ENCODE peak calls at places on chromosome 14, in seven cellular contexts. One of them, this sample, is unnamed.

GRCh38 chr14:82806016-82806415 is 1272.4 kb upstream of the SEL1L start:
- ATAC-seq in PC-3: no peak
- ATAC-seq in HCT116: no peak
- ATAC-seq in heart right ventricle: no peak
- ATAC-seq in right cardiac atrium: no peak
- ATAC-seq in CD8-positive, alpha-beta T cell: no peak
- ATAC-seq in DND-41: no peak
- ATAC-seq in this sample: no peak

GRCh38 chr14:28077005-28077404 is 689.6 kb upstream of the FOXG1 start:
- ATAC-seq in PC-3: no peak
- ATAC-seq in HCT116: no peak
- ATAC-seq in heart right ventricle: no peak
- ATAC-seq in right cardiac atrium: no peak
- ATAC-seq in CD8-positive, alpha-beta T cell: no peak
- ATAC-seq in DND-41: no peak
- ATAC-seq in this sample: no peak

GRCh38 chr14:61668267-61668666 is 27.0 kb upstream of the HIF1A start:
- ATAC-seq in PC-3: peak; percentile 100
- ATAC-seq in HCT116: peak; percentile 80
- ATAC-seq in heart right ventricle: peak; percentile 39
- ATAC-seq in right cardiac atrium: peak; percentile 76
- ATAC-seq in CD8-positive, alpha-beta T cell: no peak
- ATAC-seq in DND-41: no peak
- ATAC-seq in this sample: no peak

GRCh38 chr14:88470542-88471440 is 84.0 kb downstream of the PTPN21 start:
- ATAC-seq in PC-3: no peak
- ATAC-seq in HCT116: no peak
- ATAC-seq in heart right ventricle: peak; percentile 54
- ATAC-seq in right cardiac atrium: peak; percentile 70
- ATAC-seq in CD8-positive, alpha-beta T cell: no peak
- ATAC-seq in DND-41: no peak
- ATAC-seq in this sample: no peak

GRCh38 chr14:92328664-92329255 is 5.8 kb downstream of the SLC24A4 start:
- ATAC-seq in PC-3: no peak
- ATAC-seq in HCT116: peak; percentile 57
- ATAC-seq in heart right ventricle: no peak
- ATAC-seq in right cardiac atrium: no peak
- ATAC-seq in CD8-positive, alpha-beta T cell: no peak
- ATAC-seq in DND-41: no peak
- ATAC-seq in this sample: no peak

GRCh38 chr14:25042362-25043299 is 7.3 kb downstream of the STXBP6 start:
- ATAC-seq in PC-3: no peak
- ATAC-seq in HCT116: no peak
- ATAC-seq in heart right ventricle: peak; percentile 52
- ATAC-seq in right cardiac atrium: peak; percentile 40
- ATAC-seq in CD8-positive, alpha-beta T cell: no peak
- ATAC-seq in DND-41: no peak
- ATAC-seq in this sample: no peak

GRCh38 chr14:99384446-99385417 is 95.9 kb downstream of the SETD3 start:
- ATAC-seq in PC-3: no peak
- ATAC-seq in HCT116: no peak
- ATAC-seq in heart right ventricle: no peak
- ATAC-seq in right cardiac atrium: no peak
- ATAC-seq in CD8-positive, alpha-beta T cell: no peak
- ATAC-seq in DND-41: no peak
- ATAC-seq in this sample: no peak

GRCh38 chr14:93044601-93045000 is 71.1 kb downstream of the ITPK1 start:
- ATAC-seq in PC-3: no peak
- ATAC-seq in HCT116: no peak
- ATAC-seq in heart right ventricle: no peak
- ATAC-seq in right cardiac atrium: no peak
- ATAC-seq in CD8-positive, alpha-beta T cell: no peak
- ATAC-seq in DND-41: no peak
- ATAC-seq in this sample: no peak

GRCh38 chr14:73662439-73663056 is 17.8 kb downstream of the DNAL1 start:
- ATAC-seq in PC-3: peak; percentile 99
- ATAC-seq in HCT116: peak; percentile 100
- ATAC-seq in heart right ventricle: no peak
- ATAC-seq in right cardiac atrium: peak; percentile 43
- ATAC-seq in CD8-positive, alpha-beta T cell: no peak
- ATAC-seq in DND-41: no peak
- ATAC-seq in this sample: peak; percentile 91

GRCh38 chr14:105945891-105946290 is 419.5 kb downstream of the TMEM121 start:
- ATAC-seq in PC-3: peak; percentile 37
- ATAC-seq in HCT116: peak; percentile 67
- ATAC-seq in heart right ventricle: peak; percentile 46
- ATAC-seq in right cardiac atrium: no peak
- ATAC-seq in CD8-positive, alpha-beta T cell: no peak
- ATAC-seq in DND-41: peak; percentile 77
- ATAC-seq in this sample: no peak
- H3K4me3 ChIP-seq in PC-3: no peak overlapping the region
- H3K4me3 ChIP-seq in HCT116: no peak overlapping the region
- H3K4me3 ChIP-seq in heart right ventricle: no peak overlapping the region
- H3K4me3 ChIP-seq in right cardiac atrium: no peak overlapping the region
- H3K4me3 ChIP-seq in CD8-positive, alpha-beta T cell: no peak overlapping the region
- H3K4me3 ChIP-seq in DND-41: no peak overlapping the region
- H3K4me3 ChIP-seq in this sample: no peak overlapping the region

DNA sequence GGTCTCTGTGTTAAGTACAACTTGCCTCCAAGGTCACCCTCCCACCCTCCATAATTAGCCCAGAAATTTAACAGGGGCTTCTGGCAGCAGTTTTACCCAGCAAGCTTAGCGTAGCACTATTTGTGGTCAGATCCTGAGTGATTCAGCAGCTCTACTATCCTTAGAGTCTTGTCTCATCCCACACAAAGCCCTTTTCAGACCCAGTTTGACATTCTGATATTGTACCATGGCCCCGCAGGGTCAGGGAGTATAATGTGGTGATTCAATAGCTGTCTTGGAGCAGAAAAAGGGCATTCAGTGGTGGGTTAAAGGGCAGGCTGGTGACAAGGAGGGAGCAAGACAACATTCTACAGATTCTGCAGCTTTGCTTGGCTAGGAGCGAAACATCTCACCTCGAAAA is 153.8 kb upstream of the DDHD1 start:
- ATAC-seq in PC-3: peak; percentile 84
- ATAC-seq in HCT116: no peak
- ATAC-seq in heart right ventricle: peak; percentile 44
- ATAC-seq in right cardiac atrium: peak; percentile 61
- ATAC-seq in CD8-positive, alpha-beta T cell: no peak
- ATAC-seq in DND-41: no peak
- ATAC-seq in this sample: no peak
- H3K4me3 ChIP-seq in PC-3: peak overlapping the region; percentile 86
- H3K4me3 ChIP-seq in HCT116: no peak overlapping the region
- H3K4me3 ChIP-seq in heart right ventricle: no peak overlapping the region
- H3K4me3 ChIP-seq in right cardiac atrium: peak overlapping the region; percentile 76
- H3K4me3 ChIP-seq in CD8-positive, alpha-beta T cell: no peak overlapping the region
- H3K4me3 ChIP-seq in DND-41: no peak overlapping the region
- H3K4me3 ChIP-seq in this sample: peak overlapping the region; percentile 47

GRCh38 chr14:70354204-70354603 is 5.3 kb downstream of the COX16 start:
- ATAC-seq in PC-3: no peak
- ATAC-seq in HCT116: no peak
- ATAC-seq in heart right ventricle: no peak
- ATAC-seq in right cardiac atrium: no peak
- ATAC-seq in CD8-positive, alpha-beta T cell: no peak
- ATAC-seq in DND-41: no peak
- ATAC-seq in this sample: no peak

GRCh38 chr14:70357985-70358384 is 1.5 kb downstream of the COX16 start:
- ATAC-seq in PC-3: no peak
- ATAC-seq in HCT116: no peak
- ATAC-seq in heart right ventricle: no peak
- ATAC-seq in right cardiac atrium: no peak
- ATAC-seq in CD8-positive, alpha-beta T cell: no peak
- ATAC-seq in DND-41: no peak
- ATAC-seq in this sample: no peak

GRCh38 chr14:70358631-70359030 is 852 bp downstream of the COX16 start:
- ATAC-seq in PC-3: peak; percentile 29
- ATAC-seq in HCT116: no peak
- ATAC-seq in heart right ventricle: no peak
- ATAC-seq in right cardiac atrium: no peak
- ATAC-seq in CD8-positive, alpha-beta T cell: no peak
- ATAC-seq in DND-41: no peak
- ATAC-seq in this sample: no peak

GRCh38 chr14:70359076-70359424 is 433 bp downstream of the COX16 start:
- ATAC-seq in PC-3: peak; percentile 41
- ATAC-seq in HCT116: no peak
- ATAC-seq in heart right ventricle: no peak
- ATAC-seq in right cardiac atrium: no peak
- ATAC-seq in CD8-positive, alpha-beta T cell: peak; percentile 11
- ATAC-seq in DND-41: no peak
- ATAC-seq in this sample: no peak

DNA sequence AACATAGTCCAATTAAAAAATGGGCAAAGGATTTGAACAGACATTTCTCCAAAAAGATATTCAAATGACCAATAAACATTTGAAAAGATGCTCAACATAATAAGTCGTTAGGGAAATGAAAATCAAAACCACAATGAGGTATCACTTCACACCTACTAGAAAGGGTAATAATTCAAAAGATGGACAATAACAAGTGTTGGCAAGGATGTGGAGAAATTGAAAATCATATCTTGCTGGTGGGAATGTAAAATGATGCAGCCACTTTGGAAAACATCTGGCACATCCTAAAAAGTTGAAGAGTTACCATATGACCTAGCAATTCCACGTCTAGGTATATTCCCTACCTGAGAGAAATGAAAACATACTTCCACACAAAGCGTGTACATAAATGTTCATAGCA is 1.9 kb downstream of the COX16 start:
- ATAC-seq in PC-3: no peak
- ATAC-seq in HCT116: no peak
- ATAC-seq in heart right ventricle: no peak
- ATAC-seq in right cardiac atrium: no peak
- ATAC-seq in CD8-positive, alpha-beta T cell: no peak
- ATAC-seq in DND-41: no peak
- ATAC-seq in this sample: no peak
- H3K4me3 ChIP-seq in PC-3: peak overlapping the region; percentile 88
- H3K4me3 ChIP-seq in HCT116: no peak overlapping the region
- H3K4me3 ChIP-seq in heart right ventricle: no peak overlapping the region
- H3K4me3 ChIP-seq in right cardiac atrium: no peak overlapping the region
- H3K4me3 ChIP-seq in CD8-positive, alpha-beta T cell: no peak overlapping the region
- H3K4me3 ChIP-seq in DND-41: no peak overlapping the region
- H3K4me3 ChIP-seq in this sample: no peak overlapping the region

DNA sequence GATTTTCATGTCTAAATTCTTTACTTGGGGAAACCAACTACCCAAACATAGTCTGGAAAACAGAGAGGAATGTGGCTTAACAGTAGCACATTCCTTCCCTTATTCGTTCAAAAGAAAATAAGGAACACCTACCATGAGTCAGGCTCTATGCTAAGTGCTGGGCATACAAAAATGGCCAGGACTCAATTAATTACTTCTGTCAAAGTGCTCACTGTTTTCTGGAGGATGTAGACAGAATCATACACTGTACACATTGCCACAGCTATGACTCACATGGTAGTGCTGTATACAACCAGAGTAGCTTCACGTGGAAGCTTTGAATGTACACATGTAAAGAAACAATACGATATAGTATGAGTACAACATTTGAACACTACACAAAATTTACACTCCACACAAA is 50.1 kb downstream of the SLC25A21 start:
- ATAC-seq in PC-3: peak; percentile 93
- ATAC-seq in HCT116: peak; percentile 75
- ATAC-seq in heart right ventricle: no peak
- ATAC-seq in right cardiac atrium: no peak
- ATAC-seq in CD8-positive, alpha-beta T cell: no peak
- ATAC-seq in DND-41: no peak
- ATAC-seq in this sample: no peak
- H3K4me3 ChIP-seq in PC-3: no peak overlapping the region
- H3K4me3 ChIP-seq in HCT116: no peak overlapping the region
- H3K4me3 ChIP-seq in heart right ventricle: no peak overlapping the region
- H3K4me3 ChIP-seq in right cardiac atrium: no peak overlapping the region
- H3K4me3 ChIP-seq in CD8-positive, alpha-beta T cell: no peak overlapping the region
- H3K4me3 ChIP-seq in DND-41: no peak overlapping the region
- H3K4me3 ChIP-seq in this sample: no peak overlapping the region

DNA sequence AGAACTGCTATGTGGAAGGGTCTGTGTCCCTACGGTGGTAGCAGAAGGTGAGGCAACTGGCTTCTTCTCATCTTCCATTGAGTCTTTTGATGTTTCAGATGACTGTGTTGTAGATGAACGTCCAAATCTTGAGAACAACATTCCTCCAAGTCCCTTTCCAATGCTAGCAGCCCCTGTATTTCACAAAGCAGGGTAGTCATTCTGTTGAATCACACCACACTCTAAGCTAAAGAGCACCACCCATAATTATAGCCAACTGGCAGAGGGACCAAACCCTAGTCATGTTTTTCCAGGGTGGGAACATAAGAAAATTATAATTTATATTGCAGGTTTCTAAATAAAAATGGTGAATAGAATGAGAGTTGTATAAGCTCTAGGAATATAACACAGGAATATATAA is 98.7 kb downstream of the DDHD1 start:
- ATAC-seq in PC-3: peak; percentile 18
- ATAC-seq in HCT116: no peak
- ATAC-seq in heart right ventricle: peak; percentile 62
- ATAC-seq in right cardiac atrium: peak; percentile 81
- ATAC-seq in CD8-positive, alpha-beta T cell: no peak
- ATAC-seq in DND-41: no peak
- ATAC-seq in this sample: peak; percentile 84
- H3K4me3 ChIP-seq in PC-3: no peak overlapping the region
- H3K4me3 ChIP-seq in HCT116: no peak overlapping the region
- H3K4me3 ChIP-seq in heart right ventricle: no peak overlapping the region
- H3K4me3 ChIP-seq in right cardiac atrium: no peak overlapping the region
- H3K4me3 ChIP-seq in CD8-positive, alpha-beta T cell: no peak overlapping the region
- H3K4me3 ChIP-seq in DND-41: no peak overlapping the region
- H3K4me3 ChIP-seq in this sample: no peak overlapping the region

GRCh38 chr14:35353409-35354172 is 51.0 kb downstream of the NFKBIA start:
- ATAC-seq in PC-3: peak; percentile 80
- ATAC-seq in HCT116: no peak
- ATAC-seq in heart right ventricle: no peak
- ATAC-seq in right cardiac atrium: no peak
- ATAC-seq in CD8-positive, alpha-beta T cell: no peak
- ATAC-seq in DND-41: no peak
- ATAC-seq in this sample: no peak
- H3K4me3 ChIP-seq in PC-3: no peak overlapping the region
- H3K4me3 ChIP-seq in HCT116: no peak overlapping the region
- H3K4me3 ChIP-seq in heart right ventricle: no peak overlapping the region
- H3K4me3 ChIP-seq in right cardiac atrium: no peak overlapping the region
- H3K4me3 ChIP-seq in CD8-positive, alpha-beta T cell: no peak overlapping the region
- H3K4me3 ChIP-seq in DND-41: no peak overlapping the region
- H3K4me3 ChIP-seq in this sample: no peak overlapping the region

DNA sequence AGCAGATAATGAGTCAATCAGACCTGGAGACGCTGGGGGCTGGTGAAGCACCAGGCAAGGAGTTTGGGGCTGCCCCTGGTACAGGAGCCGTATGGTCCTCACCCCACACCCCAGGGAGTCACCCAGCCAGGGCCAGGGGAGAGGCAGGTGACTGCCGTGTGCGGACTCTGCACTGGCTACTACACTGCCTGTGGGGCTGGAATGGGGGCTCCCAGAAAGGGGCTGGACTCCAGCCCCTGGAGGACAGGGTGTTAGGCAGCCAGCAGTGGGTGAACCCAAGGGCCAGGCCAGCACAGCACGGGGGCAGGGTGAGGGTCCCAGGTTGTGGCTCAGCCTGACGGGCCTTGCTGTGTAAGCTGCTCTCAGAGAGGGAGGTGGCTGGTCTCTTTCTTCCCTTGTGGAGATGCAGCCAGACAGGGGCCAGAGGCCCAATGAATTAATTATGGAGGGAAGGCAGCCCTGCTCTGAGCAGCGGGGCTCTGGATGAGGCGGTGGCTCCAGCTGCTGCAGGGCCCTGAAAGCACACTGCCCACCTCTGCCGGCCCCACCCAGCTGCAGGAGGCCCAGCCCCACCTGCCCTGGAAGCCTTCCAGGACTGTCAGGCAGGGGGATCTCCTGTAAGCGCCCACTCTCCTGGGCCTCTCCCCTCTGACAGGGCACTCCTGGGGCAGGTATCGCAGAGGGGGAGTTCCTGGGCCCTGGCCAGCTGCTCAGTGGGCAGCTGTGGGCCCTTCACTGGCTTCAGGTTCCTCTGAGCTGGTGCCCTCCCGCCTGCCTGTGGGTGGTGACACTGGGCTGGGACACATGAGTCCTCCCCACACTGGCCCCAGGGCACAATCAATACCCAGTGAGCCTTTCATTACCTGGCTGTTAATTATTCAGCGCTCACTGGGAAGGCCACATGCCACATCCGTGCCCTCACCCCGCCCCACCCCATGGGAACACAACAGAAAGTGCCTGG is 142.5 kb upstream of the C14orf180 start:
- ATAC-seq in PC-3: no peak
- ATAC-seq in HCT116: peak; percentile 51
- ATAC-seq in heart right ventricle: peak; percentile 13
- ATAC-seq in right cardiac atrium: peak; percentile 2
- ATAC-seq in CD8-positive, alpha-beta T cell: no peak
- ATAC-seq in DND-41: no peak
- ATAC-seq in this sample: no peak
- H3K4me3 ChIP-seq in PC-3: no peak overlapping the region
- H3K4me3 ChIP-seq in HCT116: no peak overlapping the region
- H3K4me3 ChIP-seq in heart right ventricle: peak overlapping the region; percentile 42
- H3K4me3 ChIP-seq in right cardiac atrium: no peak overlapping the region
- H3K4me3 ChIP-seq in CD8-positive, alpha-beta T cell: no peak overlapping the region
- H3K4me3 ChIP-seq in DND-41: no peak overlapping the region
- H3K4me3 ChIP-seq in this sample: no peak overlapping the region